ENCODE peak calls at places on chromosomes 16 and 17, in nine cellular contexts. One of them, this sample, is unnamed.
A peak's percentile ranks its signal among the peaks of the same experiment; 100 is the strongest.

GRCh38 chr16:88785106-88785924 is at the start of gene PIEZO1:
- DNase-seq in coronary artery: no peak
- DNase-seq in kidney epithelial cell: no peak
- DNase-seq in tibial artery: peak; percentile 57
- DNase-seq in lower leg skin: no peak
- DNase-seq in cardiac muscle cell: peak; percentile 70
- DNase-seq in fibroblast of lung: peak; percentile 64
- DNase-seq in thoracic aorta: no peak
- DNase-seq in fibroblast of villous mesenchyme: peak; percentile 72
- DNase-seq in this sample: peak; percentile 58

GRCh38 chr17:50117202-50118040 is 12.5 kb downstream of the SAMD14 start:
- DNase-seq in coronary artery: no peak
- DNase-seq in kidney epithelial cell: no peak
- DNase-seq in tibial artery: no peak
- DNase-seq in lower leg skin: no peak
- DNase-seq in cardiac muscle cell: peak; percentile 71
- DNase-seq in fibroblast of lung: peak; percentile 47
- DNase-seq in thoracic aorta: no peak
- DNase-seq in fibroblast of villous mesenchyme: peak; percentile 56
- DNase-seq in this sample: peak; percentile 65

GRCh38 chr17:29124931-29125270 is 55.3 kb downstream of the MYO18A start:
- DNase-seq in coronary artery: no peak
- DNase-seq in kidney epithelial cell: no peak
- DNase-seq in tibial artery: no peak
- DNase-seq in lower leg skin: no peak
- DNase-seq in cardiac muscle cell: no peak
- DNase-seq in fibroblast of lung: no peak
- DNase-seq in thoracic aorta: no peak
- DNase-seq in fibroblast of villous mesenchyme: no peak
- DNase-seq in this sample: no peak

GRCh38 chr17:55641559-55642160 is 81.0 kb downstream of the TMEM100 start:
- DNase-seq in coronary artery: no peak
- DNase-seq in kidney epithelial cell: peak; percentile 5
- DNase-seq in tibial artery: peak; percentile 61
- DNase-seq in lower leg skin: peak; percentile 44
- DNase-seq in cardiac muscle cell: peak; percentile 85
- DNase-seq in fibroblast of lung: peak; percentile 83
- DNase-seq in thoracic aorta: no peak
- DNase-seq in fibroblast of villous mesenchyme: peak; percentile 82
- DNase-seq in this sample: peak; percentile 77

GRCh38 chr17:49995055-49995738 is at the start of gene DLX3:
- DNase-seq in coronary artery: peak; percentile 86
- DNase-seq in kidney epithelial cell: no peak
- DNase-seq in tibial artery: peak; percentile 74
- DNase-seq in lower leg skin: peak; percentile 76
- DNase-seq in cardiac muscle cell: peak; percentile 80
- DNase-seq in fibroblast of lung: peak; percentile 59
- DNase-seq in thoracic aorta: peak; percentile 42
- DNase-seq in fibroblast of villous mesenchyme: peak; percentile 74
- DNase-seq in this sample: peak; percentile 81

GRCh38 chr16:30925646-30926332 is 2.4 kb downstream of the FBXL19 start:
- DNase-seq in coronary artery: no peak
- DNase-seq in kidney epithelial cell: no peak
- DNase-seq in tibial artery: no peak
- DNase-seq in lower leg skin: no peak
- DNase-seq in cardiac muscle cell: no peak
- DNase-seq in fibroblast of lung: no peak
- DNase-seq in thoracic aorta: no peak
- DNase-seq in fibroblast of villous mesenchyme: no peak
- DNase-seq in this sample: no peak

GRCh38 chr17:45435481-45435880 is 2.8 kb upstream of the ARHGAP27 start:
- DNase-seq in coronary artery: no peak
- DNase-seq in kidney epithelial cell: no peak
- DNase-seq in tibial artery: no peak
- DNase-seq in lower leg skin: no peak
- DNase-seq in cardiac muscle cell: no peak
- DNase-seq in fibroblast of lung: no peak
- DNase-seq in thoracic aorta: no peak
- DNase-seq in fibroblast of villous mesenchyme: no peak
- DNase-seq in this sample: no peak

GRCh38 chr17:38730526-38731379 is 612 bp downstream of the CISD3 start:
- DNase-seq in coronary artery: peak; percentile 86
- DNase-seq in kidney epithelial cell: no peak
- DNase-seq in tibial artery: peak; percentile 65
- DNase-seq in lower leg skin: no peak
- DNase-seq in cardiac muscle cell: peak; percentile 70
- DNase-seq in fibroblast of lung: peak; percentile 62
- DNase-seq in thoracic aorta: peak; percentile 47
- DNase-seq in fibroblast of villous mesenchyme: peak; percentile 76
- DNase-seq in this sample: peak; percentile 66

GRCh38 chr17:50088952-50089825 is 6.0 kb upstream of the PDK2 start:
- DNase-seq in coronary artery: no peak
- DNase-seq in kidney epithelial cell: no peak
- DNase-seq in tibial artery: no peak
- DNase-seq in lower leg skin: no peak
- DNase-seq in cardiac muscle cell: no peak
- DNase-seq in fibroblast of lung: no peak
- DNase-seq in thoracic aorta: no peak
- DNase-seq in fibroblast of villous mesenchyme: no peak
- DNase-seq in this sample: no peak

GRCh38 chr17:41773190-41773588 is 13.3 kb downstream of the JUP start:
- DNase-seq in coronary artery: no peak
- DNase-seq in kidney epithelial cell: peak; percentile 89
- DNase-seq in tibial artery: no peak
- DNase-seq in lower leg skin: peak; percentile 65
- DNase-seq in cardiac muscle cell: peak; percentile 87
- DNase-seq in fibroblast of lung: peak; percentile 89
- DNase-seq in thoracic aorta: no peak
- DNase-seq in fibroblast of villous mesenchyme: peak; percentile 94
- DNase-seq in this sample: peak; percentile 84

GRCh38 chr16:85582177-85582888 is 30.8 kb upstream of the GSE1 start:
- DNase-seq in coronary artery: no peak
- DNase-seq in kidney epithelial cell: no peak
- DNase-seq in tibial artery: no peak
- DNase-seq in lower leg skin: no peak
- DNase-seq in cardiac muscle cell: no peak
- DNase-seq in fibroblast of lung: no peak
- DNase-seq in thoracic aorta: no peak
- DNase-seq in fibroblast of villous mesenchyme: no peak
- DNase-seq in this sample: no peak

GRCh38 chr16:58638148-58639036 is 8.8 kb upstream of the CNOT1 start:
- DNase-seq in coronary artery: no peak
- DNase-seq in kidney epithelial cell: peak; percentile 60
- DNase-seq in tibial artery: no peak
- DNase-seq in lower leg skin: peak; percentile 40
- DNase-seq in cardiac muscle cell: peak; percentile 89
- DNase-seq in fibroblast of lung: peak; percentile 87
- DNase-seq in thoracic aorta: no peak
- DNase-seq in fibroblast of villous mesenchyme: peak; percentile 89
- DNase-seq in this sample: peak; percentile 91

GRCh38 chr17:71801301-71801700 is 319.5 kb upstream of the SOX9 start:
- DNase-seq in coronary artery: no peak
- DNase-seq in kidney epithelial cell: no peak
- DNase-seq in tibial artery: no peak
- DNase-seq in lower leg skin: no peak
- DNase-seq in cardiac muscle cell: peak; percentile 3
- DNase-seq in fibroblast of lung: peak; percentile 37
- DNase-seq in thoracic aorta: no peak
- DNase-seq in fibroblast of villous mesenchyme: no peak
- DNase-seq in this sample: no peak

GRCh38 chr17:63635787-63636186 is 13.6 kb downstream of the MAP3K3 start:
- DNase-seq in coronary artery: no peak
- DNase-seq in kidney epithelial cell: no peak
- DNase-seq in tibial artery: no peak
- DNase-seq in lower leg skin: no peak
- DNase-seq in cardiac muscle cell: no peak
- DNase-seq in fibroblast of lung: no peak
- DNase-seq in thoracic aorta: no peak
- DNase-seq in fibroblast of villous mesenchyme: no peak
- DNase-seq in this sample: no peak

GRCh38 chr17:8542599-8542998 is 87.9 kb downstream of the MYH10 start:
- DNase-seq in coronary artery: no peak
- DNase-seq in kidney epithelial cell: no peak
- DNase-seq in tibial artery: no peak
- DNase-seq in lower leg skin: no peak
- DNase-seq in cardiac muscle cell: no peak
- DNase-seq in fibroblast of lung: no peak
- DNase-seq in thoracic aorta: no peak
- DNase-seq in fibroblast of villous mesenchyme: no peak
- DNase-seq in this sample: no peak

DNA sequence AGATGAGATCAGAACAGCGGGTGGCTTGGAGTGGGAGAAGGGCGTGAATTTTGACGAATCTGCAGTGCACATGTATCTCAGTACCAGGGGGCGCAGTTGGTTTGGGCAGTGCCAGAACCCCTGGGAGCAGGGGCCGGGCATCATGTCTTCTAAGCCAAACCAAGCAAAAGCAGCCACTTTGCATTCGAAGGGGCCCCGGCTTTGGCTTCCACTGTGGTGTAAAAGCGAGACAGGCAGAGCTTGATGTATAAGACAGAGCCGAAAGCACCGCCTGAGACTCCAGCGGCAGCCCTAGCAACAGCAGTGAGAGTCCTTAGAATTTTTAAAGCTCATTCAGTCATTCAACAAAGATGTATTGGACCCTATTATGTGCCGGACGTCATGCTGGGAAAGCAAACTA is 3.8 kb upstream of the XYLT1 start:
- DNase-seq in coronary artery: no peak
- DNase-seq in kidney epithelial cell: no peak
- DNase-seq in tibial artery: no peak
- DNase-seq in lower leg skin: no peak
- DNase-seq in cardiac muscle cell: no peak
- DNase-seq in fibroblast of lung: no peak
- DNase-seq in thoracic aorta: no peak
- DNase-seq in fibroblast of villous mesenchyme: no peak
- DNase-seq in this sample: no peak
- TF ChIP-seq CTCF in coronary artery: no peak
- TF ChIP-seq CTCF in kidney epithelial cell: no peak
- TF ChIP-seq CTCF in tibial artery: no peak
- TF ChIP-seq CTCF in lower leg skin: no peak
- TF ChIP-seq CTCF in cardiac muscle cell: no peak
- TF ChIP-seq CTCF in fibroblast of lung: no peak
- TF ChIP-seq CTCF in thoracic aorta: no peak
- TF ChIP-seq CTCF in fibroblast of villous mesenchyme: no peak
- TF ChIP-seq CTCF in this sample: no peak

GRCh38 chr16:67001726-67002125 is 13.3 kb downstream of the CES4A start:
- DNase-seq in coronary artery: no peak
- DNase-seq in kidney epithelial cell: no peak
- DNase-seq in tibial artery: no peak
- DNase-seq in lower leg skin: no peak
- DNase-seq in cardiac muscle cell: no peak
- DNase-seq in fibroblast of lung: no peak
- DNase-seq in thoracic aorta: no peak
- DNase-seq in fibroblast of villous mesenchyme: no peak
- DNase-seq in this sample: peak; percentile 64
- H3K4me3 ChIP-seq in coronary artery: peak overlapping the region; percentile 68
- H3K4me3 ChIP-seq in kidney epithelial cell: no peak overlapping the region
- H3K4me3 ChIP-seq in tibial artery: no peak overlapping the region
- H3K4me3 ChIP-seq in lower leg skin: no peak overlapping the region
- H3K4me3 ChIP-seq in cardiac muscle cell: no peak overlapping the region
- H3K4me3 ChIP-seq in fibroblast of lung: no peak overlapping the region
- H3K4me3 ChIP-seq in thoracic aorta: no peak overlapping the region
- H3K4me3 ChIP-seq in fibroblast of villous mesenchyme: no peak overlapping the region
- H3K4me3 ChIP-seq in this sample: no peak overlapping the region

GRCh38 chr17:80166446-80166845 is 3.4 kb upstream of the CARD14 start:
- DNase-seq in coronary artery: no peak
- DNase-seq in kidney epithelial cell: no peak
- DNase-seq in tibial artery: no peak
- DNase-seq in lower leg skin: no peak
- DNase-seq in cardiac muscle cell: no peak
- DNase-seq in fibroblast of lung: no peak
- DNase-seq in thoracic aorta: no peak
- DNase-seq in fibroblast of villous mesenchyme: no peak
- DNase-seq in this sample: no peak

GRCh38 chr17:80171681-80172080 is 1.9 kb downstream of the CARD14 start:
- DNase-seq in coronary artery: no peak
- DNase-seq in kidney epithelial cell: no peak
- DNase-seq in tibial artery: no peak
- DNase-seq in lower leg skin: no peak
- DNase-seq in cardiac muscle cell: no peak
- DNase-seq in fibroblast of lung: no peak
- DNase-seq in thoracic aorta: no peak
- DNase-seq in fibroblast of villous mesenchyme: no peak
- DNase-seq in this sample: no peak

GRCh38 chr17:80169107-80169506 is 723 bp upstream of the CARD14 start:
- DNase-seq in coronary artery: no peak
- DNase-seq in kidney epithelial cell: no peak
- DNase-seq in tibial artery: no peak
- DNase-seq in lower leg skin: no peak
- DNase-seq in cardiac muscle cell: no peak
- DNase-seq in fibroblast of lung: no peak
- DNase-seq in thoracic aorta: no peak
- DNase-seq in fibroblast of villous mesenchyme: no peak
- DNase-seq in this sample: no peak

GRCh38 chr17:80168371-80168770 is 1.5 kb upstream of the CARD14 start:
- DNase-seq in coronary artery: no peak
- DNase-seq in kidney epithelial cell: no peak
- DNase-seq in tibial artery: no peak
- DNase-seq in lower leg skin: no peak
- DNase-seq in cardiac muscle cell: no peak
- DNase-seq in fibroblast of lung: no peak
- DNase-seq in thoracic aorta: no peak
- DNase-seq in fibroblast of villous mesenchyme: no peak
- DNase-seq in this sample: no peak

DNA sequence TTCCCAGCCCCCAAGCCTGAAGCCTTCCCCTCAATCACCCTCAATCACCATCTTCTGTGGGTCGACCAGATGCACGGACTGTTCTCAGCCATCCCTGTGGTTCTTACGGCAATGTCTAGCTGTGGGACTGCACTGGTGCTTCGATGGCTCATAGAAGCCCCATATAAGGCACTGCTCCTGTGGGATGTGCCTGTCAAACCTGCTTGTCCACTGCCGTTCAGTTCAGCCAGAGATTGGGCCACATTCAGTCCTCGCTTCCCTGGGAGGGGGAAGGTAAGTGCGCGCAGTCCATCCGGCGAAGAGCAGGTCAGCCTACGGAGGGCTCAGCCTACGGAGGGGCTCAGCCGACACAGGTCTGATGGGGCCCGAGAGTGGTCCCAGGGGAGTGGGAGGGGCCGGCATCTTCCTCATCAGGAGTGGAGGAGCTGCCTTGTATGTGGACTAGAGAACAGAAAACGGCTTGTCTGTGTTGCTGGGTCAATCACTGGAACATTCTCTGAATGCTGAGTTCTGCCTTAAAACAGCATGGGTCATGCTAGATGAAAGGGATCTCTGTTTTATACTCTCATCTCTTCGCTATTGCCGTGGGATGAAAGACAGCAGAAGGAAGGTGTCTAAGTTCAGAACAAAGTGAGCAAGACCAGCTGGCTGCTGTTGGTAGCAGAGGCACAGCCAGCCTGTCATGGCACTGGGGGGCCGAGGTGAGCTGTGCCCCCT is at the start of gene CARD14:
- DNase-seq in coronary artery: no peak
- DNase-seq in kidney epithelial cell: no peak
- DNase-seq in tibial artery: no peak
- DNase-seq in lower leg skin: no peak
- DNase-seq in cardiac muscle cell: no peak
- DNase-seq in fibroblast of lung: no peak
- DNase-seq in thoracic aorta: no peak
- DNase-seq in fibroblast of villous mesenchyme: no peak
- DNase-seq in this sample: no peak
- TF ChIP-seq CTCF in coronary artery: no peak
- TF ChIP-seq CTCF in kidney epithelial cell: no peak
- TF ChIP-seq CTCF in tibial artery: no peak
- TF ChIP-seq CTCF in lower leg skin: no peak
- TF ChIP-seq CTCF in cardiac muscle cell: no peak
- TF ChIP-seq CTCF in fibroblast of lung: no peak
- TF ChIP-seq CTCF in thoracic aorta: no peak
- TF ChIP-seq CTCF in fibroblast of villous mesenchyme: no peak
- TF ChIP-seq CTCF in this sample: no peak

GRCh38 chr17:6231886-6232767 is 161.9 kb downstream of the WSCD1 start:
- DNase-seq in coronary artery: peak; percentile 50
- DNase-seq in kidney epithelial cell: peak; percentile 54
- DNase-seq in tibial artery: no peak
- DNase-seq in lower leg skin: no peak
- DNase-seq in cardiac muscle cell: peak; percentile 2
- DNase-seq in fibroblast of lung: peak; percentile 3
- DNase-seq in thoracic aorta: no peak
- DNase-seq in fibroblast of villous mesenchyme: no peak
- DNase-seq in this sample: no peak
- H3K4me3 ChIP-seq in coronary artery: no peak overlapping the region
- H3K4me3 ChIP-seq in kidney epithelial cell: no peak overlapping the region
- H3K4me3 ChIP-seq in tibial artery: no peak overlapping the region
- H3K4me3 ChIP-seq in lower leg skin: no peak overlapping the region
- H3K4me3 ChIP-seq in cardiac muscle cell: no peak overlapping the region
- H3K4me3 ChIP-seq in fibroblast of lung: no peak overlapping the region
- H3K4me3 ChIP-seq in thoracic aorta: no peak overlapping the region
- H3K4me3 ChIP-seq in fibroblast of villous mesenchyme: no peak overlapping the region
- H3K4me3 ChIP-seq in this sample: no peak overlapping the region

This sample was measured in cardiac fibroblast.